ENCODE peak calls at places on chromosome 12, in ten cellular contexts. Q is kidney, F is uterus, A is foreskin fibroblast, L is brain microvascular endothelial cell, M is fibroblast of the aortic adventitia, P is epithelial cell of esophagus, W is type B pancreatic cell, K is GM23338, D is AG09309. I is an unnamed sample.

GRCh38 chr12:60072911-60073310 is 477.1 kb downstream of the SLC16A7 start:
- DNase-seq in Q (no peak), A (peak; percentile 47), P (peak; percentile 5), L (no peak), W (no peak), D (no peak), M (peak; percentile 55), F (no peak), K (peak; percentile 8), I (peak; percentile 35)

GRCh38 chr12:66648336-66648735 is 30.5 kb downstream of the GRIP1 start:
- DNase-seq in L (no peak), Q (no peak), D (no peak), K (no peak), M (no peak), F (no peak), W (no peak), P (peak; percentile 25), A (no peak), I (peak; percentile 55)

GRCh38 chr12:126726481-126727217 is 1540.3 kb upstream of the TMEM132C start:
- DNase-seq in A (no peak), P (no peak), D (no peak), K (peak; percentile 40), W (no peak), M (no peak), F (no peak), L (no peak), Q (peak; percentile 63), I (no peak)

GRCh38 chr12:87679262-87679661 is 349.9 kb downstream of the C12orf50 start:
- DNase-seq in P (peak; percentile 33), Q (no peak), K (no peak), M (no peak), D (no peak), L (no peak), F (no peak), A (no peak), W (no peak), I (no peak)

GRCh38 chr12:120887253-120888043 is 16.7 kb downstream of the SPPL3 start:
- DNase-seq in K (no peak), Q (no peak), M (peak; percentile 20), L (no peak), F (no peak), P (no peak), D (no peak), A (no peak), W (no peak), I (no peak)

GRCh38 chr12:26028953-26029740 is 70.7 kb downstream of the RASSF8 start:
- DNase-seq in K (peak; percentile 66), F (peak; percentile 37), W (no peak), L (peak; percentile 45), Q (no peak), P (peak; percentile 62), D (no peak), A (peak; percentile 38), M (peak; percentile 85), I (peak; percentile 60)

GRCh38 chr12:131280426-131280825 is 326.7 kb downstream of the ADGRD1 start:
- DNase-seq in Q (peak; percentile 24), L (no peak), P (no peak), A (no peak), D (no peak), W (peak; percentile 42), F (no peak), M (no peak), K (no peak), I (no peak)

GRCh38 chr12:9648701-9649531 is 20.6 kb upstream of the CLEC2D start:
- DNase-seq in D (no peak), A (no peak), K (no peak), L (no peak), M (peak; percentile 46), F (no peak), Q (no peak), W (no peak), P (peak; percentile 57), I (no peak)

GRCh38 chr12:89817501-89818226 is 109.0 kb upstream of the ATP2B1 start:
- DNase-seq in M (no peak), Q (no peak), L (no peak), K (no peak), A (no peak), D (no peak), P (peak; percentile 43), W (no peak), F (no peak), I (peak; percentile 83)

GRCh38 chr12:76859621-76860020 is 19.2 kb downstream of the CSRP2 start:
- DNase-seq in A (no peak), F (no peak), W (no peak), M (no peak), D (no peak), K (no peak), L (no peak), Q (no peak), P (no peak), I (no peak)

GRCh38 chr12:85872497-85873091 is 1.5 kb upstream of the NTS start:
- DNase-seq in W (no peak), Q (no peak), F (no peak), M (peak; percentile 80), A (peak; percentile 15), K (peak; percentile 88), P (peak; percentile 72), L (peak; percentile 43), D (peak; percentile 32), I (peak; percentile 64)

GRCh38 chr12:64036414-64036813 is 185.7 kb downstream of the KICS2 start:
- DNase-seq in K (no peak), P (no peak), A (no peak), D (peak; percentile 38), Q (no peak), L (no peak), F (no peak), W (no peak), M (peak; percentile 73), I (no peak)

GRCh38 chr12:103909811-103910210 is 20.4 kb upstream of the HSP90B1 start:
- DNase-seq in M (no peak), A (no peak), D (no peak), Q (no peak), L (peak; percentile 33), P (peak; percentile 26), F (no peak), K (no peak), W (no peak), I (no peak)

DNA sequence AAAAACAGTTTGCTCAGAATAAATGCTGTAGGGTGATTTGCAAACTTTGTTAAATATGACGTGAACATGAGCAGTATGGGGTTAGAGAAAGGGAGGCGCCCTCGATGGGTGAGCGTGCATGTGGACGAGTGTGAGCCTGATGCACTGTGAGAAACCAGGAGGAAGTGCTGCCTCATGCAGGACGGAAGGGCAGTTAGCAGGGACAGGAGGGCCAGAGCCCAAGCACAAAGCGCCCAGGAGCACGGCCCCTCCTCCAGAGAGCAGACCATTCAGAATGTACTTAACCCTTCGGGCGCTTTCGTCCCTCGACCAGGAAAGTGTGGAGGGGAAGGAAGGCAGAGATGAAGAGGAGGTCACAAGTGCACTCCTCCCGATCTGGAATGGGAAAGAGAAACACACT is 44.9 kb downstream of the TCHP start:
- DNase-seq in W (no peak), M (peak; percentile 73), P (peak; percentile 67), D (no peak), F (no peak), Q (no peak), A (no peak), L (peak; percentile 58), K (peak; percentile 92), I (peak; percentile 72)
- TF ChIP-seq CTCF in W (no peak), M (peak; percentile 19), P (no peak), D (no peak), F (no peak), Q (peak; percentile 10), A (no peak), L (peak; percentile 31), K (peak; percentile 13), I (peak; percentile 33)

GRCh38 chr12:114684870-114685273 is 897 bp upstream of the TBX3 start:
- DNase-seq in A (no peak), Q (no peak), L (no peak), W (no peak), D (no peak), P (no peak), F (no peak), M (no peak), K (no peak), I (no peak)
- TF ChIP-seq CTCF in A (no peak), Q (no peak), L (no peak), W (no peak), D (no peak), P (no peak), F (no peak), M (no peak), K (no peak), I (no peak)

DNA sequence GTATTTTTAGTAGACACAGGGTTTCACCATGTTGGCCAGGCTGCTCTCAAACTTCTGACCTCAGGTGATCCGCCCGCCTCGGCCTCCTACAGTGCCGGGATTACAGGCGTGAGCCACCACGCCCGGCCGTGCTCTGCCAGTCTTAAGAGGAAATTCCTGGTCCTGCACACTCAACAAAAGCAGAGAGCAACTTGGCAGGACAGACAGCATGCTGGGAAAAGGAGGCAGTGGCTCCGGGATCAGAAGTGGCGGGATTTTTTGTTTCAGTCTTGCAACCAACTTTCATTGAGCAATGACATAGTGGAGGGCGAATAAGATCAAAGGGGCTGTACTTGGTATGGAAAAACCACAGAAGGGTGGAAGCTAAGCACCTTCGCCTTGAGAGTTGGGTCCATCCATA is 2.1 kb downstream of the CKAP4 start:
- DNase-seq in M (peak; percentile 86), W (no peak), K (no peak), L (peak; percentile 56), P (peak; percentile 86), D (no peak), A (peak; percentile 42), F (peak; percentile 49), Q (no peak), I (peak; percentile 74)
- TF ChIP-seq CTCF in M (no peak), W (no peak), K (no peak), L (no peak), P (no peak), D (no peak), A (no peak), F (no peak), Q (no peak), I (no peak)

GRCh38 chr12:11815397-11815796 is 165.9 kb downstream of the ETV6 start:
- DNase-seq in A (no peak), M (no peak), W (no peak), D (no peak), Q (no peak), P (peak; percentile 62), F (no peak), K (no peak), L (no peak), I (peak; percentile 30)

GRCh38 chr12:11814362-11814761 is 164.9 kb downstream of the ETV6 start:
- DNase-seq in A (peak; percentile 78), M (peak; percentile 56), D (no peak), K (no peak), F (no peak), L (peak; percentile 76), W (no peak), P (peak; percentile 80), Q (no peak), I (peak; percentile 77)

GRCh38 chr12:11810962-11811361 is 161.5 kb downstream of the ETV6 start:
- DNase-seq in D (no peak), F (no peak), M (peak; percentile 28), Q (no peak), K (no peak), A (no peak), L (no peak), P (no peak), W (no peak), I (no peak)

GRCh38 chr12:11813422-11813813 is 163.9 kb downstream of the ETV6 start:
- DNase-seq in A (no peak), F (no peak), Q (no peak), K (peak; percentile 37), P (no peak), W (no peak), M (no peak), D (no peak), L (no peak), I (no peak)

GRCh38 chr12:11812558-11813421 is 163.3 kb downstream of the ETV6 start:
- DNase-seq in W (no peak), K (peak; percentile 70), D (no peak), F (no peak), Q (peak; percentile 76), A (no peak), M (peak; percentile 21), P (peak; percentile 22), L (no peak), I (no peak)
- TF ChIP-seq CTCF in W (peak; percentile 69), K (peak; percentile 18), D (peak; percentile 9), F (peak; percentile 24), Q (no peak), A (no peak), M (peak; percentile 28), P (no peak), L (peak; percentile 45), I (no peak)

I was measured in bronchial epithelial cell.